ENCODE peak calls at places on chromosomes 5 and 9, in four cellular contexts. One of them, this sample, is unnamed.

GRCh38 chr9:120579139-120579749 is 723 bp downstream of the CDK5RAP2 start:
- DNase-seq in HFFc6: peak
- DNase-seq in lower leg skin: no peak
- DNase-seq in GM20000: peak
- DNase-seq in this sample: no peak

GRCh38 chr9:134537891-134538520 is 103.6 kb upstream of the COL5A1 start:
- DNase-seq in HFFc6: no peak
- DNase-seq in lower leg skin: no peak
- DNase-seq in GM20000: no peak
- DNase-seq in this sample: no peak

GRCh38 chr5:35671516-35671915 is 53.9 kb downstream of the SPEF2 start:
- DNase-seq in HFFc6: no peak
- DNase-seq in lower leg skin: no peak
- DNase-seq in GM20000: no peak
- DNase-seq in this sample: no peak

GRCh38 chr9:86298873-86299272 is 16.5 kb upstream of the ISCA1 start:
- DNase-seq in HFFc6: no peak
- DNase-seq in lower leg skin: no peak
- DNase-seq in GM20000: no peak
- DNase-seq in this sample: no peak

GRCh38 chr5:36667826-36668225 is 61.4 kb downstream of the SLC1A3 start:
- DNase-seq in HFFc6: no peak
- DNase-seq in lower leg skin: no peak
- DNase-seq in GM20000: no peak
- DNase-seq in this sample: no peak

GRCh38 chr5:17227868-17228267 is 10.4 kb downstream of the BASP1 start:
- DNase-seq in HFFc6: no peak
- DNase-seq in lower leg skin: no peak
- DNase-seq in GM20000: no peak
- DNase-seq in this sample: no peak

GRCh38 chr9:70902705-70903131 is 218.7 kb downstream of the TRPM3 start:
- DNase-seq in HFFc6: peak
- DNase-seq in lower leg skin: no peak
- DNase-seq in GM20000: no peak
- DNase-seq in this sample: no peak

GRCh38 chr5:143065185-143065584 is 295.0 kb downstream of the ARHGAP26 start:
- DNase-seq in HFFc6: no peak
- DNase-seq in lower leg skin: no peak
- DNase-seq in GM20000: no peak
- DNase-seq in this sample: no peak

GRCh38 chr5:77774981-77775772 is 962 bp downstream of the TBCA start:
- DNase-seq in HFFc6: peak
- DNase-seq in lower leg skin: no peak
- DNase-seq in GM20000: no peak
- DNase-seq in this sample: no peak

GRCh38 chr5:125696762-125697161 is 726.4 kb upstream of the GRAMD2B start:
- DNase-seq in HFFc6: peak
- DNase-seq in lower leg skin: no peak
- DNase-seq in GM20000: no peak
- DNase-seq in this sample: no peak

GRCh38 chr9:131473198-131473885 is 29.4 kb upstream of the POMT1 start:
- DNase-seq in HFFc6: no peak
- DNase-seq in lower leg skin: peak
- DNase-seq in GM20000: no peak
- DNase-seq in this sample: peak

GRCh38 chr9:87181670-87182069 is 234.4 kb upstream of the GAS1 start:
- DNase-seq in HFFc6: no peak
- DNase-seq in lower leg skin: no peak
- DNase-seq in GM20000: peak
- DNase-seq in this sample: no peak

GRCh38 chr5:143033535-143034260 is 263.5 kb downstream of the ARHGAP26 start:
- DNase-seq in HFFc6: peak
- DNase-seq in lower leg skin: no peak
- DNase-seq in GM20000: no peak
- DNase-seq in this sample: no peak

GRCh38 chr9:95857122-95857521 is 18.4 kb upstream of the ERCC6L2 start:
- DNase-seq in HFFc6: peak
- DNase-seq in lower leg skin: no peak
- DNase-seq in GM20000: no peak
- DNase-seq in this sample: no peak

GRCh38 chr9:93954436-93955355 is at the start of gene BARX1:
- DNase-seq in HFFc6: no peak
- DNase-seq in lower leg skin: no peak
- DNase-seq in GM20000: peak
- DNase-seq in this sample: no peak

GRCh38 chr5:88678780-88679491 is 204.0 kb downstream of the MEF2C start:
- DNase-seq in HFFc6: no peak
- DNase-seq in lower leg skin: no peak
- DNase-seq in GM20000: no peak
- DNase-seq in this sample: no peak

GRCh38 chr9:12906646-12907045 is 131.8 kb downstream of the LURAP1L start:
- DNase-seq in HFFc6: no peak
- DNase-seq in lower leg skin: no peak
- DNase-seq in GM20000: no peak
- DNase-seq in this sample: no peak

GRCh38 chr9:114061830-114062474 is 16.1 kb downstream of the AMBP start:
- DNase-seq in HFFc6: no peak
- DNase-seq in lower leg skin: peak
- DNase-seq in GM20000: no peak
- DNase-seq in this sample: peak

GRCh38 chr5:127997131-127997775 is 86.3 kb upstream of the SLC12A2 start:
- DNase-seq in HFFc6: no peak
- DNase-seq in lower leg skin: no peak
- DNase-seq in GM20000: no peak
- DNase-seq in this sample: no peak

GRCh38 chr9:437066-438015 is 222.7 kb downstream of the DOCK8 start:
- DNase-seq in HFFc6: peak
- DNase-seq in lower leg skin: no peak
- DNase-seq in GM20000: no peak
- DNase-seq in this sample: no peak

GRCh38 chr9:11064853-11065252 is 452.1 kb upstream of the PTPRD start:
- DNase-seq in HFFc6: no peak
- DNase-seq in lower leg skin: no peak
- DNase-seq in GM20000: no peak
- DNase-seq in this sample: no peak

GRCh38 chr9:101037433-101037832 is 8.9 kb downstream of the PLPPR1 start:
- DNase-seq in HFFc6: no peak
- DNase-seq in lower leg skin: no peak
- DNase-seq in GM20000: no peak
- DNase-seq in this sample: no peak

GRCh38 chr9:22452415-22453010 is 5.9 kb downstream of the DMRTA1 start:
- DNase-seq in HFFc6: peak
- DNase-seq in lower leg skin: no peak
- DNase-seq in GM20000: peak
- DNase-seq in this sample: no peak

GRCh38 chr9:31587176-31587575 is 797.3 kb upstream of the ACO1 start:
- DNase-seq in HFFc6: no peak
- DNase-seq in lower leg skin: no peak
- DNase-seq in GM20000: no peak
- DNase-seq in this sample: no peak

GRCh38 chr9:33446507-33447403 is 638 bp downstream of the AQP3 start:
- DNase-seq in HFFc6: peak
- DNase-seq in lower leg skin: no peak
- DNase-seq in GM20000: peak
- DNase-seq in this sample: no peak

GRCh38 chr9:76374702-76375543 is 19.3 kb downstream of the RFK start:
- DNase-seq in HFFc6: peak
- DNase-seq in lower leg skin: no peak
- DNase-seq in GM20000: no peak
- DNase-seq in this sample: no peak

GRCh38 chr5:39138892-39139291 is 64.7 kb upstream of the RICTOR start:
- DNase-seq in HFFc6: peak
- DNase-seq in lower leg skin: no peak
- DNase-seq in GM20000: no peak
- DNase-seq in this sample: no peak

GRCh38 chr5:159509002-159509660 is 178.8 kb upstream of the IL12B start:
- DNase-seq in HFFc6: no peak
- DNase-seq in lower leg skin: no peak
- DNase-seq in GM20000: no peak
- DNase-seq in this sample: no peak

GRCh38 chr5:159508344-159508743 is 178.1 kb upstream of the IL12B start:
- DNase-seq in HFFc6: no peak
- DNase-seq in lower leg skin: no peak
- DNase-seq in GM20000: no peak
- DNase-seq in this sample: no peak

GRCh38 chr5:159511570-159511969 is 181.3 kb upstream of the IL12B start:
- DNase-seq in HFFc6: peak
- DNase-seq in lower leg skin: no peak
- DNase-seq in GM20000: no peak
- DNase-seq in this sample: no peak

GRCh38 chr5:159507661-159508060 is 177.4 kb upstream of the IL12B start:
- DNase-seq in HFFc6: no peak
- DNase-seq in lower leg skin: no peak
- DNase-seq in GM20000: no peak
- DNase-seq in this sample: no peak

DNA sequence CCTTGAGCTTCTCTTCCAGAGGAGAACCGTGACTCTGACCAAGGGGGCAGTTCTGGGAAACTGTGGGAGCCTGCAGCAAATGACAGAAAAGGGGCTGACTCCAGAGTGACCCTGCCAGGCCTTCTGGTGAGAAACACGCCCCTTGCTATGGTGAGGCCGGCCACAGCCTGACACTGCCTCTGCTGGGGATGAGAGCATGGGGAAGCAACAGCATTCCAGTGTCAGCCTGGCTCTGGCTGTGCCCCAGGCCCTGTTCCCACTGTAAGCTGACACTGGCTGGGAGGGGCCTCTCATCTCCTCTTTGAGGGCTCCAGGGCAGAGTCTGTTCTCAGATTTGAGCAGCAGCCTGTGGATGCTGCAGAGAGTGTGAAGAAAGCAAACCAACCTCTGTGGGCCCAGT is 180.0 kb upstream of the IL12B start:
- DNase-seq in HFFc6: peak
- DNase-seq in lower leg skin: peak
- DNase-seq in GM20000: no peak
- DNase-seq in this sample: peak
- TF ChIP-seq CTCF in HFFc6: peak
- TF ChIP-seq CTCF in lower leg skin: no peak
- TF ChIP-seq CTCF in GM20000: no peak
- TF ChIP-seq CTCF in this sample: no peak

GRCh38 chr5:174916227-174916626 is 191.8 kb downstream of the MSX2 start:
- DNase-seq in HFFc6: no peak
- DNase-seq in lower leg skin: no peak
- DNase-seq in GM20000: no peak
- DNase-seq in this sample: no peak
- TF ChIP-seq CTCF in HFFc6: no peak
- TF ChIP-seq CTCF in lower leg skin: no peak
- TF ChIP-seq CTCF in GM20000: no peak
- TF ChIP-seq CTCF in this sample: no peak

GRCh38 chr5:96595300-96596090 is 66.7 kb upstream of the CAST start:
- DNase-seq in HFFc6: no peak
- DNase-seq in lower leg skin: no peak
- DNase-seq in GM20000: peak
- DNase-seq in this sample: no peak
- TF ChIP-seq CTCF in HFFc6: peak
- TF ChIP-seq CTCF in lower leg skin: no peak
- TF ChIP-seq CTCF in GM20000: no peak
- TF ChIP-seq CTCF in this sample: peak

DNA sequence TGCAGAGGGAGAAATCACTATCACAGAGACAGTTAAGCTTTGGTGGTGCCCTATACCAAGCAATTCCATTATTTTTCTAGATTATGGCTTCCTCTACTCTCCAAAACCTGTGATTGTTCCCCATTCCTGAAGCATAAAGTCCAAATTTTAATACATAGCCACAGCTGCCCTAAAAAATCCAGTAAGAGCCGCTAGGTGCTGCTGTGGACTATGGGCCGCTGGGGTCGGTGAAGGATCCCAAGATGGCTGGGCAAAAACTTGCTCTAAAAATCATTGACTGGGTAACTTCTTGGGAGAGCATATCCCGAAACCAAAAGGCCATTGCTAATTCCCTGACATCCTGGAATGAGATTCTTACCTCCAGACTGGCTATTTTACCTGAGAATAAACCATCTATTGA is 245.3 kb downstream of the NFIB start:
- DNase-seq in HFFc6: no peak
- DNase-seq in lower leg skin: no peak
- DNase-seq in GM20000: no peak
- DNase-seq in this sample: no peak
- TF ChIP-seq CTCF in HFFc6: no peak
- TF ChIP-seq CTCF in lower leg skin: no peak
- TF ChIP-seq CTCF in GM20000: no peak
- TF ChIP-seq CTCF in this sample: no peak

GRCh38 chr9:123955637-123956036 is 25.7 kb upstream of the DENND1A start:
- DNase-seq in HFFc6: no peak
- DNase-seq in lower leg skin: no peak
- DNase-seq in GM20000: no peak
- DNase-seq in this sample: no peak
- TF ChIP-seq CTCF in HFFc6: peak
- TF ChIP-seq CTCF in lower leg skin: no peak
- TF ChIP-seq CTCF in GM20000: no peak
- TF ChIP-seq CTCF in this sample: no peak

GRCh38 chr5:57432876-57433275 is 49.7 kb downstream of the ACTBL2 start:
- DNase-seq in HFFc6: no peak
- DNase-seq in lower leg skin: no peak
- DNase-seq in GM20000: no peak
- DNase-seq in this sample: no peak
- TF ChIP-seq CTCF in HFFc6: peak
- TF ChIP-seq CTCF in lower leg skin: no peak
- TF ChIP-seq CTCF in GM20000: no peak
- TF ChIP-seq CTCF in this sample: no peak

DNA sequence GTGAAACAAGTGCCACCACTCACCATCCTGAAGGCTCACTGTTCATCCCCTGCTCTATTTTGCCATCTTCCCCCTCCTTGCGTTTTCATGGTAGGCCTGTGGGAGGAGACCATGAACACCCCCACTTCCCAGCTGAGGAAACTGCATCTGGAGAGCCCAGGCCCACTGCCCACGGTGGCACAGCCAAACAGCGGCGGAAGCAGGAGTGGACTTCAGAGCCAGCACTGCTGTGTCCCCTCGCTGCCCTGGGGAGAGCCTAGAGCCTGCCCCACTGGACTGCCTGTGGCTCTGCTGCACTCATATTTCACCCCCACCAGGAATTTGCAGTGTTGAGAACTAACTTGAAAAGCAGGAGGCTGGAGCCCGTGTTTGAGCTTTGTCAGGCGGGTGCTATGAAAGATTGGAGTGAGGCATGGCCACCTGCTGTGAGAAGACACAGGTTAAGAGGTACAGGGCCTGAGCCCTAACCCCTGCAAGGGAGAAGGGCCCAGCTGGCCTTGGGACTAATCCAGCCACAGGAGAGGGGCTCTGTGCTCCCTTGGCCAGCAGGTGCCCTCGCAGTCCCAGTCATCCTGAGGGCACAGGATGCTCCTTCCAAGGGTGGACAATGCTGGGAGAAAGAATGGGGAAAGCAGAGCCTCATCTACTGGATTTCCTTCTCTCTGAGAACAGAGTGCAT is 79.0 kb downstream of the MACROH2A1 start:
- DNase-seq in HFFc6: no peak
- DNase-seq in lower leg skin: peak
- DNase-seq in GM20000: no peak
- DNase-seq in this sample: no peak
- TF ChIP-seq CTCF in HFFc6: peak
- TF ChIP-seq CTCF in lower leg skin: no peak
- TF ChIP-seq CTCF in GM20000: no peak
- TF ChIP-seq CTCF in this sample: no peak

This sample was measured in suprapubic skin.